ENCODE peak calls at places on chromosomes 11 and 22, in seven cellular contexts. One of them, this sample, is unnamed.

GRCh38 chr11:13983081-13983751 is 20.7 kb downstream of the SPON1 start:
- DNase-seq in HL-60: no peak
- DNase-seq in suprapubic skin: no peak
- DNase-seq in mammary epithelial cell: no peak
- DNase-seq in lower lobe of right lung: no peak
- DNase-seq in adrenal gland: peak; percentile 23
- DNase-seq in IMR-90: peak; percentile 64
- DNase-seq in this sample: no peak

GRCh38 chr11:66281001-66281400 is 3.0 kb downstream of the CNIH2 start:
- DNase-seq in IMR-90: no peak
- DNase-seq in suprapubic skin: no peak
- DNase-seq in adrenal gland: no peak
- DNase-seq in HL-60: no peak
- DNase-seq in lower lobe of right lung: no peak
- DNase-seq in mammary epithelial cell: no peak
- DNase-seq in this sample: no peak

GRCh38 chr22:26674211-26675190 is 17.1 kb downstream of the MIAT start:
- DNase-seq in lower lobe of right lung: no peak
- DNase-seq in mammary epithelial cell: peak; percentile 29
- DNase-seq in suprapubic skin: no peak
- DNase-seq in IMR-90: no peak
- DNase-seq in HL-60: peak; percentile 71
- DNase-seq in adrenal gland: no peak
- DNase-seq in this sample: peak; percentile 56

GRCh38 chr22:20232237-20232598 is 35.9 kb downstream of the RTN4R start:
- DNase-seq in suprapubic skin: no peak
- DNase-seq in mammary epithelial cell: no peak
- DNase-seq in adrenal gland: no peak
- DNase-seq in lower lobe of right lung: no peak
- DNase-seq in IMR-90: no peak
- DNase-seq in HL-60: no peak
- DNase-seq in this sample: no peak

GRCh38 chr11:8219257-8220021 is 44.2 kb downstream of the LMO1 start:
- DNase-seq in IMR-90: peak; percentile 55
- DNase-seq in lower lobe of right lung: peak; percentile 24
- DNase-seq in mammary epithelial cell: peak; percentile 29
- DNase-seq in HL-60: peak; percentile 39
- DNase-seq in suprapubic skin: no peak
- DNase-seq in adrenal gland: peak; percentile 59
- DNase-seq in this sample: no peak

GRCh38 chr11:36077886-36078685 is 134.2 kb downstream of the LDLRAD3 start:
- DNase-seq in mammary epithelial cell: peak; percentile 27
- DNase-seq in adrenal gland: no peak
- DNase-seq in suprapubic skin: no peak
- DNase-seq in lower lobe of right lung: no peak
- DNase-seq in IMR-90: no peak
- DNase-seq in HL-60: no peak
- DNase-seq in this sample: no peak

GRCh38 chr11:91859666-91860065 is 365.0 kb upstream of the FAT3 start:
- DNase-seq in suprapubic skin: no peak
- DNase-seq in lower lobe of right lung: no peak
- DNase-seq in HL-60: no peak
- DNase-seq in adrenal gland: no peak
- DNase-seq in IMR-90: no peak
- DNase-seq in mammary epithelial cell: peak; percentile 21
- DNase-seq in this sample: no peak

GRCh38 chr11:130786586-130786985 is 129.7 kb downstream of the SNX19 start:
- DNase-seq in suprapubic skin: no peak
- DNase-seq in adrenal gland: no peak
- DNase-seq in mammary epithelial cell: no peak
- DNase-seq in IMR-90: no peak
- DNase-seq in lower lobe of right lung: no peak
- DNase-seq in HL-60: no peak
- DNase-seq in this sample: no peak

GRCh38 chr11:128291835-128292234 is 295.5 kb downstream of the ETS1 start:
- DNase-seq in lower lobe of right lung: no peak
- DNase-seq in mammary epithelial cell: no peak
- DNase-seq in suprapubic skin: no peak
- DNase-seq in IMR-90: no peak
- DNase-seq in adrenal gland: no peak
- DNase-seq in HL-60: no peak
- DNase-seq in this sample: peak; percentile 68

GRCh38 chr11:65111537-65112225 is at the start of gene TM7SF2:
- DNase-seq in IMR-90: peak; percentile 86
- DNase-seq in lower lobe of right lung: peak; percentile 99
- DNase-seq in HL-60: peak; percentile 96
- DNase-seq in suprapubic skin: peak; percentile 98
- DNase-seq in adrenal gland: peak; percentile 97
- DNase-seq in mammary epithelial cell: peak; percentile 93
- DNase-seq in this sample: peak; percentile 96

GRCh38 chr11:28701760-28702449 is 593.7 kb downstream of the METTL15 start:
- DNase-seq in suprapubic skin: no peak
- DNase-seq in HL-60: no peak
- DNase-seq in lower lobe of right lung: no peak
- DNase-seq in mammary epithelial cell: peak; percentile 67
- DNase-seq in IMR-90: no peak
- DNase-seq in adrenal gland: peak; percentile 40
- DNase-seq in this sample: no peak

GRCh38 chr11:28887681-28888080 is 779.5 kb downstream of the METTL15 start:
- DNase-seq in lower lobe of right lung: no peak
- DNase-seq in adrenal gland: no peak
- DNase-seq in mammary epithelial cell: no peak
- DNase-seq in HL-60: no peak
- DNase-seq in suprapubic skin: no peak
- DNase-seq in IMR-90: no peak
- DNase-seq in this sample: no peak

GRCh38 chr11:124783002-124783401 is 17.2 kb downstream of the MSANTD2 start:
- DNase-seq in IMR-90: peak; percentile 15
- DNase-seq in HL-60: no peak
- DNase-seq in adrenal gland: no peak
- DNase-seq in lower lobe of right lung: no peak
- DNase-seq in suprapubic skin: no peak
- DNase-seq in mammary epithelial cell: no peak
- DNase-seq in this sample: no peak

GRCh38 chr22:45082795-45083194 is 73.0 kb upstream of the PHF21B start:
- DNase-seq in lower lobe of right lung: no peak
- DNase-seq in HL-60: peak; percentile 37
- DNase-seq in suprapubic skin: no peak
- DNase-seq in mammary epithelial cell: no peak
- DNase-seq in adrenal gland: no peak
- DNase-seq in IMR-90: no peak
- DNase-seq in this sample: no peak

GRCh38 chr22:29080061-29080975 is 7.5 kb downstream of the KREMEN1 start:
- DNase-seq in suprapubic skin: no peak
- DNase-seq in lower lobe of right lung: no peak
- DNase-seq in mammary epithelial cell: peak; percentile 26
- DNase-seq in IMR-90: no peak
- DNase-seq in adrenal gland: no peak
- DNase-seq in HL-60: no peak
- DNase-seq in this sample: no peak

GRCh38 chr11:129414144-129414876 is 38.7 kb downstream of the BARX2 start:
- DNase-seq in mammary epithelial cell: no peak
- DNase-seq in lower lobe of right lung: no peak
- DNase-seq in adrenal gland: no peak
- DNase-seq in HL-60: no peak
- DNase-seq in IMR-90: no peak
- DNase-seq in suprapubic skin: no peak
- DNase-seq in this sample: no peak

GRCh38 chr11:12007769-12008737 is at the start of gene DKK3:
- DNase-seq in mammary epithelial cell: peak; percentile 88
- DNase-seq in IMR-90: peak; percentile 34
- DNase-seq in lower lobe of right lung: no peak
- DNase-seq in adrenal gland: no peak
- DNase-seq in suprapubic skin: peak; percentile 71
- DNase-seq in HL-60: no peak
- DNase-seq in this sample: no peak

GRCh38 chr11:130404727-130405126 is 23.7 kb downstream of the ADAMTS8 start:
- DNase-seq in suprapubic skin: no peak
- DNase-seq in HL-60: no peak
- DNase-seq in adrenal gland: no peak
- DNase-seq in IMR-90: no peak
- DNase-seq in lower lobe of right lung: no peak
- DNase-seq in mammary epithelial cell: no peak
- DNase-seq in this sample: no peak

GRCh38 chr11:19193916-19194315 is 7.9 kb downstream of the CSRP3 start:
- DNase-seq in mammary epithelial cell: no peak
- DNase-seq in suprapubic skin: no peak
- DNase-seq in HL-60: no peak
- DNase-seq in lower lobe of right lung: no peak
- DNase-seq in IMR-90: no peak
- DNase-seq in adrenal gland: no peak
- DNase-seq in this sample: no peak

GRCh38 chr22:45211848-45212247 is 28.8 kb downstream of the KIAA0930 start:
- DNase-seq in IMR-90: no peak
- DNase-seq in HL-60: no peak
- DNase-seq in adrenal gland: no peak
- DNase-seq in lower lobe of right lung: no peak
- DNase-seq in mammary epithelial cell: no peak
- DNase-seq in suprapubic skin: no peak
- DNase-seq in this sample: no peak

DNA sequence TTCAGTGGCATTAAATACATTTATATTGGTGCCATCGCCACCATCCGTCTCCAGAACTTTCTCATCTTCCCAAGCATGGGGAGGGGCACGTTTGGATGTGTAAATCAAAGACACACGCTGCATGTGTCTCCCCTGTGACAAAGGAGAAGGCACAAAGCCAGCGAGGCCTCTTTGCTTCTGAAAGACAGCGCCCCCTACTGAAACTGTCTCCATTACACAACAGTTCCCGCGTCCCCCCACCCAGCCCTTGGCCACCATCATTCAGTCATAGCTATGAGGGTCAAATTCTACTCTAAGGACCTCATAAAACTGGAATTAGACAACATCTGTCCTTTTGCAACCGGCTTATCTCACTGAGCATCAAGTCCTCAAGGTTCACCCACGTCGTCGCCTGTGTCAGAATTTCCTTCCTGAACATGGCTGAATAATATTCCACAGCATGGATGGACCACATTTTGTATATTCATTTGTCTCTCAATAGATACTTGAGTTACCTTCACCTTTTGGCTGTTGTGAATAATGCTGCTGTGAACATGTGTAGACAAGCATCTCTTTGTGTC is 64.8 kb downstream of the IGF2 start:
- DNase-seq in lower lobe of right lung: no peak
- DNase-seq in HL-60: no peak
- DNase-seq in mammary epithelial cell: no peak
- DNase-seq in IMR-90: no peak
- DNase-seq in adrenal gland: no peak
- DNase-seq in suprapubic skin: no peak
- DNase-seq in this sample: no peak
- TF ChIP-seq CTCF in lower lobe of right lung: no peak
- TF ChIP-seq CTCF in HL-60: no peak
- TF ChIP-seq CTCF in mammary epithelial cell: peak; percentile 28
- TF ChIP-seq CTCF in IMR-90: no peak
- TF ChIP-seq CTCF in adrenal gland: no peak
- TF ChIP-seq CTCF in suprapubic skin: no peak
- TF ChIP-seq CTCF in this sample: no peak

DNA sequence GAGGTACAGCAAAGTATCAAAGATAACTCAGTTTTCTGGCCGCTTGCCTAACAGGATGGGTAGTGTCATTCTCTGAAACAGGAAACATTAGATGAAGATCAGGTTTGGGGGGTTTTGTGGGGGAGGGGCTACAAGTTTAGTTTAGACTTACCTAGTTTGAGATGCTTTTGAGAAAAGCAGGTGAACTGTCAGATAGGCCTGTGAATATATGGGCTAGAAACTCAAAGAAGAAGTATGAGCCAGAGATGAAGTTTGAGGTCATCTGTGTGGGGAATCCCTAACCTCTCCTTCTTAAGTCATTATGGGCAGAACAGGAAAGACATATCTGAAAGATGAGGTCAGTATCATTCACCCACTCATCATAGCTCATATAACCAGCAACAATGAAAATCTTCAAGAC is 11.9 kb downstream of the HOATZ start:
- DNase-seq in lower lobe of right lung: no peak
- DNase-seq in IMR-90: peak; percentile 93
- DNase-seq in mammary epithelial cell: peak; percentile 92
- DNase-seq in HL-60: no peak
- DNase-seq in suprapubic skin: no peak
- DNase-seq in adrenal gland: no peak
- DNase-seq in this sample: no peak
- H3K27ac ChIP-seq in lower lobe of right lung: no peak overlapping the region
- H3K27ac ChIP-seq in IMR-90: no peak overlapping the region
- H3K27ac ChIP-seq in mammary epithelial cell: peak overlapping the region; percentile 73
- H3K27ac ChIP-seq in HL-60: no peak overlapping the region
- H3K27ac ChIP-seq in suprapubic skin: no peak overlapping the region
- H3K27ac ChIP-seq in adrenal gland: no peak overlapping the region
- H3K27ac ChIP-seq in this sample: no peak overlapping the region

DNA sequence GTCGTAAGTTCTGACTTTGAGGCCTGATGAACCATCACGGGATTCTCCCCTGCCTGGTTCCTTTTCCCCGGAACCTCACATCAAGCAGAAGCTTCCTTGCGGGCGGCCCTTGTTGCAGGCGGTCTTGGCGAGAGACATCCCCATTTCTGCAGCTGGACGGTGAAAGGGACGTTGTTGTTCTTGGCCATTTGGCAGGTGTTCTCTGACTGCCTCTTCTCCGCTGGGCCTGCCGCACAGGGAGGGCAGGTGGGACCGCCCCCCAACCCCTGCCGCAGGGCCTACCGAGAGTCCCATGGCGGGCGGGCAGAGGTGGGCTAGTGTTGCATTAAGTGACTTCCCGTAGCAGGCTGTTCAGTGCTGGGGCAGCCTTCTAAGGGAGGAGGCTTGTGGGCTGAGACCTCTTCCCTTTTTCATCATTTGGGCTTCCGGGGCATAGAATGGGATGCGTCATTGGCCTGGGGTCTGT is 26.9 kb upstream of the GRAMD4 start:
- DNase-seq in IMR-90: no peak
- DNase-seq in adrenal gland: peak; percentile 66
- DNase-seq in suprapubic skin: no peak
- DNase-seq in HL-60: peak; percentile 94
- DNase-seq in lower lobe of right lung: peak; percentile 80
- DNase-seq in mammary epithelial cell: no peak
- DNase-seq in this sample: no peak
- TF ChIP-seq CTCF in IMR-90: no peak
- TF ChIP-seq CTCF in adrenal gland: no peak
- TF ChIP-seq CTCF in suprapubic skin: no peak
- TF ChIP-seq CTCF in HL-60: no peak
- TF ChIP-seq CTCF in lower lobe of right lung: no peak
- TF ChIP-seq CTCF in mammary epithelial cell: no peak
- TF ChIP-seq CTCF in this sample: no peak

DNA sequence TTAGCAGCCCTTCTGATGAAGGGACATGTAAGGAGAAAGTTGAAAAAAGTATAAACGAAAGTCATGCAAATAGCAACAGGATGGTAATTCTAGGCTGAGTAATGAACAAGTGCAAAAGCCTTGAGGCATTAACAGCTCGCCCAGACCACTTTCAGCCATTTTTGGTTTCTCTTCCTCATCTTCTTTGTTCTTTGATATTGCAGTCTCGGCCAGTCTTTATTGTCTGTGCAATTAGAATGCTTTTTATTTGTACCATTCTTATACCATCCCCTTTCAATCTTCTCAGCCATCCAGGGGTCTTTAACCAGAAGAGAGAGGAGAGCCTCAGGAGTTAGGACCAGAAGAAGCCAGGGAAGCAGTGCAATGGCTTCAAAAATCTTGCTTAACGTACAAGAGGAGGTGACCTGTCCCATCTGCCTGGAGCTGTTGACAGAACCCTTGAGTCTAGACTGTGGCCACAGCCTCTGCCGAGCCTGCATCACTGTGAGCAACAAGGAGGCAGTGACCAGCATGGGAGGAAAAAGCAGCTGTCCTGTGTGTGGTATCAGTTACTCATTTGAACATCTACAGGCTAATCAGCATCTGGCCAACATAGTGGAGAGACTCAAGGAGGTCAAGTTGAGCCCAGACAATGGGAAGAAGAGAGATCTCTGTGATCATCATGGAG is 7.3 kb downstream of the TRIM34 start:
- DNase-seq in mammary epithelial cell: no peak
- DNase-seq in suprapubic skin: no peak
- DNase-seq in HL-60: no peak
- DNase-seq in lower lobe of right lung: no peak
- DNase-seq in adrenal gland: no peak
- DNase-seq in IMR-90: no peak
- DNase-seq in this sample: no peak
- H3K27ac ChIP-seq in mammary epithelial cell: no peak overlapping the region
- H3K27ac ChIP-seq in suprapubic skin: no peak overlapping the region
- H3K27ac ChIP-seq in HL-60: no peak overlapping the region
- H3K27ac ChIP-seq in lower lobe of right lung: no peak overlapping the region
- H3K27ac ChIP-seq in adrenal gland: no peak overlapping the region
- H3K27ac ChIP-seq in IMR-90: no peak overlapping the region
- H3K27ac ChIP-seq in this sample: no peak overlapping the region

This sample was measured in CD8-positive, alpha-beta T cell.